ENCODE peak calls at places on chromosome 4, in six cellular contexts. S is A549, D is sigmoid colon, E is heart right ventricle, H is suprapubic skin, I is thyroid gland. P is an unnamed sample.

GRCh38 chr4:110778526-110778925 is 155.6 kb upstream of the PITX2 start:
- DNase-seq in H (no peak), D (no peak), I (no peak), E (no peak), S (no peak), P (no peak)

GRCh38 chr4:153759407-153760226 is at the start of gene RNF175:
- DNase-seq in I (no peak), D (no peak), E (no peak), H (no peak), S (no peak), P (no peak)

GRCh38 chr4:138910914-138911336 is 104.7 kb upstream of the NOCT start:
- DNase-seq in D (peak; percentile 81), H (peak; percentile 82), E (peak; percentile 78), I (peak; percentile 69), S (peak; percentile 90), P (peak; percentile 83)

GRCh38 chr4:30619679-30620078 is 100.5 kb upstream of the PCDH7 start:
- DNase-seq in S (no peak), D (no peak), I (no peak), H (no peak), E (no peak), P (no peak)

GRCh38 chr4:3637326-3638016 is 105.2 kb upstream of the LRPAP1 start:
- DNase-seq in E (no peak), D (no peak), S (no peak), I (peak; percentile 24), H (no peak), P (no peak)

GRCh38 chr4:92265066-92265465 is 38.7 kb upstream of the GRID2 start:
- DNase-seq in D (no peak), I (no peak), S (no peak), E (no peak), H (no peak), P (no peak)

GRCh38 chr4:123463869-123464268 is 67.3 kb downstream of the SPRY1 start:
- DNase-seq in I (peak; percentile 37), S (no peak), E (no peak), D (no peak), H (no peak), P (no peak)

GRCh38 chr4:48578132-48578964 is 88.3 kb downstream of the ZAR1 start:
- DNase-seq in H (no peak), S (peak; percentile 65), E (no peak), I (peak; percentile 64), D (peak; percentile 73), P (no peak)

GRCh38 chr4:152614337-152614736 is 65.5 kb downstream of the TMEM154 start:
- DNase-seq in S (no peak), E (no peak), I (peak; percentile 27), H (no peak), D (no peak), P (no peak)

GRCh38 chr4:114653675-114654074 is 55.1 kb downstream of the UGT8 start:
- DNase-seq in E (no peak), H (no peak), I (no peak), D (no peak), S (no peak), P (no peak)

GRCh38 chr4:134365852-134366251 is 164.3 kb upstream of the PABPC4L start:
- DNase-seq in E (no peak), D (no peak), S (peak; percentile 30), I (no peak), H (no peak), P (no peak)

GRCh38 chr4:186067757-186068385 is 1.1 kb upstream of the TLR3 start:
- DNase-seq in I (peak; percentile 51), H (no peak), S (peak; percentile 70), E (peak; percentile 27), D (peak; percentile 82), P (no peak)

GRCh38 chr4:162101337-162101736 is 62.5 kb downstream of the FSTL5 start:
- DNase-seq in I (no peak), H (no peak), E (no peak), D (no peak), S (no peak), P (no peak)

GRCh38 chr4:148216866-148217814 is 225.1 kb downstream of the NR3C2 start:
- DNase-seq in H (no peak), D (no peak), I (peak; percentile 33), S (no peak), E (no peak), P (no peak)

GRCh38 chr4:115030281-115030680 is 83.1 kb downstream of the NDST4 start:
- DNase-seq in E (no peak), H (no peak), I (no peak), D (no peak), S (no peak), P (no peak)

GRCh38 chr4:94253036-94253435 is 45.4 kb downstream of the SMARCAD1 start:
- DNase-seq in H (no peak), E (no peak), I (no peak), S (peak; percentile 22), D (no peak), P (no peak)

GRCh38 chr4:105181259-105181658 is 34.6 kb downstream of the TET2 start:
- DNase-seq in H (no peak), S (no peak), I (no peak), E (no peak), D (no peak), P (no peak)

GRCh38 chr4:83890816-83891215 is 354.9 kb downstream of the GPAT3 start:
- DNase-seq in H (no peak), E (no peak), I (no peak), D (no peak), S (no peak), P (no peak)

GRCh38 chr4:15040916-15041463 is 38.7 kb downstream of the CPEB2 start:
- DNase-seq in I (no peak), E (no peak), H (no peak), S (no peak), D (no peak), P (no peak)

GRCh38 chr4:15042529-15043167 is 40.4 kb downstream of the CPEB2 start:
- DNase-seq in H (no peak), E (no peak), D (no peak), S (no peak), I (no peak), P (no peak)

GRCh38 chr4:15037923-15038541 is 35.8 kb downstream of the CPEB2 start:
- DNase-seq in E (no peak), H (no peak), S (no peak), I (no peak), D (no peak), P (no peak)

GRCh38 chr4:15043922-15044321 is 41.6 kb downstream of the CPEB2 start:
- DNase-seq in E (no peak), S (no peak), D (no peak), I (no peak), H (no peak), P (no peak)

DNA sequence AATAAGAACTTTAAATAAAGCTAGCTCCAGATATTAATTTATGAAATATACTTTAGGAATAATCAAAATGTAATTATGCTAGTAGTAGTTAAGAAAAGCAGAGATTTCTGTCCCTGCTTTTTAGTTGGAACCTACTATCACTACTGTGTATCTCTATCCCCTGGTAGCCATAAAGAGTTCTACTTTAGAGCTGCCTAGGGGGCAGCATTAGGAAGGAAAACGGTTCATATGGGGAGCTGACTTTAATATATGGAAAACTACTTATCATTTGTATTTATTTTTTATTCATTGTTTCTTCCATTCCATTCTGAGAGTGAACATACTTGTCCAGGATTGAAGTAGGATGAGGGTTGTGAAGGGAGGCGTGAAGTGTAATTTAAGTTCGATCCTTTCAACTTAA is 40.9 kb downstream of the CPEB2 start:
- DNase-seq in H (no peak), S (peak; percentile 7), E (no peak), D (no peak), I (no peak), P (no peak)
- TF ChIP-seq CTCF in H (no peak), S (peak; percentile 29), E (no peak), D (no peak), I (no peak), P (no peak)

GRCh38 chr4:6785572-6785925 is 3.0 kb downstream of the KIAA0232 start:
- DNase-seq in S (no peak), H (no peak), D (no peak), I (no peak), E (no peak), P (no peak)
- H3K27ac ChIP-seq in S (no peak overlapping the region), H (no peak overlapping the region), D (no peak overlapping the region), I (no peak overlapping the region), E (no peak overlapping the region), P (no peak overlapping the region)

GRCh38 chr4:106201373-106201772 is 114.6 kb downstream of the TBCK start:
- DNase-seq in E (no peak), H (no peak), D (no peak), I (no peak), S (peak; percentile 5), P (no peak)
- TF ChIP-seq CTCF in E (peak; percentile 27), H (no peak), D (no peak), I (no peak), S (peak; percentile 43), P (no peak)

DNA sequence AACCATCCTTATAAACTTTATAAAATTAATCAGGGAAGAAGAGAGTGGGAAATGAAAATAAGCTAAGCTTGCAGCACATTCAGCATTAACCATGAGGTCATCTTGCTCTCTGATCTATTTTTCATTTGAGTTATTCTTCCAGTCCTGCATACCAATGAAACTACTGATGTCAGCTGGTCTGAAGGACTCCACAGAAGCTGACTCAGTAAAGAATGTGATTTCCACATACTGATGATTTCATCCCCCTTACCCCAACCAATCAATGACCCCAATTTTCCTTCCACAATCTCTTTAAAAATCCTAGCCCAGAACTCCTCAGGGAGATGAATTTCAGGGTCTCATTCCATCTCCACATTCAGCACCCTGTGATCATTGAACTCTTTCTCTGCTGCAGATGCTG is 18.8 kb upstream of the DSPP start:
- DNase-seq in S (peak; percentile 29), D (no peak), I (no peak), E (no peak), H (no peak), P (no peak)
- H3K27ac ChIP-seq in S (no peak overlapping the region), D (no peak overlapping the region), I (no peak overlapping the region), E (no peak overlapping the region), H (no peak overlapping the region), P (peak overlapping the region; percentile 33)

GRCh38 chr4:29081230-29081955 is 1638.8 kb upstream of the PCDH7 start:
- DNase-seq in D (no peak), S (no peak), E (no peak), I (no peak), H (no peak), P (no peak)
- TF ChIP-seq CTCF in D (no peak), S (no peak), E (no peak), I (no peak), H (no peak), P (no peak)

GRCh38 chr4:7938513-7939376 is 916 bp downstream of the AFAP1 start:
- DNase-seq in D (peak; percentile 76), S (peak; percentile 21), I (peak; percentile 39), E (peak; percentile 57), H (no peak), P (peak; percentile 76)

GRCh38 chr4:7936963-7937362 is 2.7 kb downstream of the AFAP1 start:
- DNase-seq in D (no peak), S (no peak), H (no peak), E (no peak), I (no peak), P (no peak)

GRCh38 chr4:7929530-7929951 is 10.1 kb downstream of the AFAP1 start:
- DNase-seq in S (peak; percentile 32), E (no peak), D (peak; percentile 66), H (no peak), I (peak; percentile 88), P (no peak)

GRCh38 chr4:7932333-7932732 is 7.3 kb downstream of the AFAP1 start:
- DNase-seq in D (no peak), I (no peak), S (no peak), H (no peak), E (no peak), P (no peak)

GRCh38 chr4:7933631-7934510 is 5.8 kb downstream of the AFAP1 start:
- DNase-seq in I (no peak), D (peak; percentile 49), H (no peak), E (no peak), S (no peak), P (no peak)
- H3K27ac ChIP-seq in I (no peak overlapping the region), D (no peak overlapping the region), H (no peak overlapping the region), E (no peak overlapping the region), S (peak overlapping the region; percentile 43), P (peak overlapping the region; percentile 47)